ENCODE peak calls at places on chromosomes 11 and 22, in eight cellular contexts. N is left colon; H is neural progenitor cell; J is activated CD4-positive, alpha-beta T cell treated with anti-CD3 and anti-CD28 coated beads, Interleukin-2, amount 50 U/mL, for 1 hour; A is HFFc6; S is RPMI7951; X is effector CD8-positive, alpha-beta T cell; L is C1 segment of cervical spinal cord. Y is an unnamed sample.

GRCh38 chr11:68954970-68955958 is 25.5 kb downstream of the MRGPRD start:
- DNase-seq in N (peak), H (no peak), J (no peak), A (peak), S (peak), X (no peak), L (no peak), Y (no peak)

GRCh38 chr11:2290351-2290841 is 11.3 kb downstream of the C11orf21 start:
- DNase-seq in N (no peak), H (no peak), J (no peak), A (no peak), S (no peak), X (no peak), L (no peak), Y (no peak)

GRCh38 chr22:33000342-33001280 is 57.6 kb downstream of the SYN3 start:
- DNase-seq in N (no peak), H (peak), J (peak), A (peak), S (peak), X (no peak), L (no peak), Y (peak)

GRCh38 chr11:60918941-60919275 is 5.0 kb downstream of the TMEM109 start:
- DNase-seq in N (no peak), H (no peak), J (no peak), A (peak), S (peak), X (no peak), L (no peak), Y (no peak)

GRCh38 chr22:46233231-46233630 is 16.9 kb downstream of the CDPF1 start:
- DNase-seq in N (no peak), H (no peak), J (no peak), A (peak), S (peak), X (no peak), L (no peak), Y (no peak)

GRCh38 chr11:29773656-29774264 is 243.1 kb downstream of the KCNA4 start:
- DNase-seq in N (no peak), H (no peak), J (no peak), A (no peak), S (no peak), X (no peak), L (no peak), Y (no peak)

GRCh38 chr22:19568337-19569311 is 44.4 kb upstream of the CLDN5 start:
- DNase-seq in N (no peak), H (no peak), J (no peak), A (peak), S (peak), X (no peak), L (no peak), Y (no peak)

GRCh38 chr11:86052697-86053641 is 15.9 kb downstream of the PICALM start:
- DNase-seq in N (no peak), H (no peak), J (no peak), A (no peak), S (no peak), X (no peak), L (no peak), Y (no peak)

GRCh38 chr22:35977136-35977535 is 51.5 kb downstream of the RBFOX2 start:
- DNase-seq in N (no peak), H (no peak), J (no peak), A (peak), S (no peak), X (no peak), L (no peak), Y (no peak)

GRCh38 chr22:36853407-36854099 is 7.3 kb upstream of the NCF4 start:
- DNase-seq in N (peak), H (peak), J (peak), A (peak), S (peak), X (peak), L (no peak), Y (peak)

GRCh38 chr22:17232406-17232805 is 13.2 kb upstream of the ADA2 start:
- DNase-seq in N (no peak), H (peak), J (no peak), A (no peak), S (no peak), X (no peak), L (no peak), Y (no peak)

GRCh38 chr11:40388097-40388818 is 1071.2 kb downstream of the LRRC4C start:
- DNase-seq in N (no peak), H (no peak), J (no peak), A (peak), S (peak), X (no peak), L (no peak), Y (no peak)

GRCh38 chr11:110797453-110797852 is 85.2 kb upstream of the ARHGAP20 start:
- DNase-seq in N (no peak), H (no peak), J (no peak), A (no peak), S (no peak), X (no peak), L (no peak), Y (no peak)

GRCh38 chr11:46299425-46300067 is 22.1 kb downstream of the CREB3L1 start:
- DNase-seq in N (no peak), H (no peak), J (no peak), A (peak), S (peak), X (no peak), L (no peak), Y (no peak)

GRCh38 chr22:43511276-43511910 is 99.6 kb downstream of the MPPED1 start:
- DNase-seq in N (no peak), H (no peak), J (no peak), A (no peak), S (no peak), X (no peak), L (no peak), Y (no peak)

GRCh38 chr11:102530558-102530957 is at the start of gene MMP7:
- DNase-seq in N (no peak), H (no peak), J (no peak), A (peak), S (peak), X (no peak), L (no peak), Y (no peak)